ENCODE peak calls at places on chromosomes 1 and 21, in seven cellular contexts. One of them, this sample, is unnamed. For H3K4me1, the result is how much of the 10 kb centered on the place peaks cover.

GRCh38 chr1:39754906-39755504 is 16.1 kb downstream of the OXCT2 start:
- DNase-seq in endodermal cell: no peak
- DNase-seq in astrocyte: peak
- DNase-seq in CD8-positive, alpha-beta T cell: no peak
- DNase-seq in ascending aorta: no peak
- DNase-seq in cardiac muscle cell: no peak
- DNase-seq in A549: no peak
- DNase-seq in this sample: no peak

GRCh38 chr1:27609210-27609555 is 5.2 kb upstream of the AHDC1 start:
- DNase-seq in endodermal cell: no peak
- DNase-seq in astrocyte: no peak
- DNase-seq in CD8-positive, alpha-beta T cell: no peak
- DNase-seq in ascending aorta: no peak
- DNase-seq in cardiac muscle cell: no peak
- DNase-seq in A549: no peak
- DNase-seq in this sample: no peak

GRCh38 chr1:78004719-78005346 is at the start of gene DNAJB4:
- DNase-seq in endodermal cell: peak
- DNase-seq in astrocyte: peak
- DNase-seq in CD8-positive, alpha-beta T cell: peak
- DNase-seq in ascending aorta: peak
- DNase-seq in cardiac muscle cell: peak
- DNase-seq in A549: peak
- DNase-seq in this sample: peak

GRCh38 chr1:86421601-86422280 is 2.2 kb upstream of the CLCA2 start:
- DNase-seq in endodermal cell: no peak
- DNase-seq in astrocyte: peak
- DNase-seq in CD8-positive, alpha-beta T cell: no peak
- DNase-seq in ascending aorta: no peak
- DNase-seq in cardiac muscle cell: peak
- DNase-seq in A549: no peak
- DNase-seq in this sample: peak

GRCh38 chr1:207827488-207827830 is 75.6 kb downstream of the CD46 start:
- DNase-seq in endodermal cell: no peak
- DNase-seq in astrocyte: no peak
- DNase-seq in CD8-positive, alpha-beta T cell: no peak
- DNase-seq in ascending aorta: no peak
- DNase-seq in cardiac muscle cell: no peak
- DNase-seq in A549: no peak
- DNase-seq in this sample: no peak

GRCh38 chr1:6265173-6265572 is 4.3 kb upstream of the GPR153 start:
- DNase-seq in endodermal cell: no peak
- DNase-seq in astrocyte: no peak
- DNase-seq in CD8-positive, alpha-beta T cell: no peak
- DNase-seq in ascending aorta: no peak
- DNase-seq in cardiac muscle cell: no peak
- DNase-seq in A549: no peak
- DNase-seq in this sample: no peak

GRCh38 chr1:32239335-32239734 is 7.7 kb upstream of the FAM167B start:
- DNase-seq in endodermal cell: peak
- DNase-seq in astrocyte: no peak
- DNase-seq in CD8-positive, alpha-beta T cell: no peak
- DNase-seq in ascending aorta: no peak
- DNase-seq in cardiac muscle cell: no peak
- DNase-seq in A549: no peak
- DNase-seq in this sample: no peak

GRCh38 chr1:10823000-10823401 is 26.6 kb upstream of the CASZ1 start:
- DNase-seq in endodermal cell: no peak
- DNase-seq in astrocyte: no peak
- DNase-seq in CD8-positive, alpha-beta T cell: no peak
- DNase-seq in ascending aorta: no peak
- DNase-seq in cardiac muscle cell: no peak
- DNase-seq in A549: no peak
- DNase-seq in this sample: no peak

GRCh38 chr1:34859442-34860200 is at the start of gene SMIM12:
- DNase-seq in endodermal cell: peak
- DNase-seq in astrocyte: peak
- DNase-seq in CD8-positive, alpha-beta T cell: peak
- DNase-seq in ascending aorta: peak
- DNase-seq in cardiac muscle cell: peak
- DNase-seq in A549: peak
- DNase-seq in this sample: peak

GRCh38 chr1:210654176-210654786 is 325.6 kb downstream of the HHAT start:
- DNase-seq in endodermal cell: no peak
- DNase-seq in astrocyte: no peak
- DNase-seq in CD8-positive, alpha-beta T cell: no peak
- DNase-seq in ascending aorta: no peak
- DNase-seq in cardiac muscle cell: no peak
- DNase-seq in A549: no peak
- DNase-seq in this sample: no peak

GRCh38 chr1:205048382-205048781 is 5.4 kb downstream of the CNTN2 start:
- DNase-seq in endodermal cell: no peak
- DNase-seq in astrocyte: no peak
- DNase-seq in CD8-positive, alpha-beta T cell: no peak
- DNase-seq in ascending aorta: no peak
- DNase-seq in cardiac muscle cell: no peak
- DNase-seq in A549: no peak
- DNase-seq in this sample: no peak

GRCh38 chr1:41485605-41486004 is 1.1 kb upstream of the EDN2 start:
- DNase-seq in endodermal cell: peak
- DNase-seq in astrocyte: peak
- DNase-seq in CD8-positive, alpha-beta T cell: no peak
- DNase-seq in ascending aorta: no peak
- DNase-seq in cardiac muscle cell: no peak
- DNase-seq in A549: peak
- DNase-seq in this sample: peak

GRCh38 chr21:43987509-43987908 is 24.6 kb upstream of the TRAPPC10 start:
- DNase-seq in endodermal cell: no peak
- DNase-seq in astrocyte: no peak
- DNase-seq in CD8-positive, alpha-beta T cell: no peak
- DNase-seq in ascending aorta: no peak
- DNase-seq in cardiac muscle cell: no peak
- DNase-seq in A549: no peak
- DNase-seq in this sample: no peak

GRCh38 chr1:8097077-8097799 is 71.1 kb upstream of the ERRFI1 start:
- DNase-seq in endodermal cell: no peak
- DNase-seq in astrocyte: peak
- DNase-seq in CD8-positive, alpha-beta T cell: no peak
- DNase-seq in ascending aorta: no peak
- DNase-seq in cardiac muscle cell: no peak
- DNase-seq in A549: no peak
- DNase-seq in this sample: peak

GRCh38 chr1:234845097-234845660 is 235.2 kb upstream of the IRF2BP2 start:
- DNase-seq in endodermal cell: peak
- DNase-seq in astrocyte: peak
- DNase-seq in CD8-positive, alpha-beta T cell: no peak
- DNase-seq in ascending aorta: no peak
- DNase-seq in cardiac muscle cell: no peak
- DNase-seq in A549: no peak
- DNase-seq in this sample: no peak

GRCh38 chr21:42568834-42569731 is 55.4 kb downstream of the SLC37A1 start:
- DNase-seq in endodermal cell: peak
- DNase-seq in astrocyte: no peak
- DNase-seq in CD8-positive, alpha-beta T cell: peak
- DNase-seq in ascending aorta: peak
- DNase-seq in cardiac muscle cell: no peak
- DNase-seq in A549: no peak
- DNase-seq in this sample: no peak

GRCh38 chr1:226662704-226663326 is 76.3 kb downstream of the ITPKB start:
- DNase-seq in endodermal cell: peak
- DNase-seq in astrocyte: peak
- DNase-seq in CD8-positive, alpha-beta T cell: peak
- DNase-seq in ascending aorta: peak
- DNase-seq in cardiac muscle cell: no peak
- DNase-seq in A549: peak
- DNase-seq in this sample: peak

DNA sequence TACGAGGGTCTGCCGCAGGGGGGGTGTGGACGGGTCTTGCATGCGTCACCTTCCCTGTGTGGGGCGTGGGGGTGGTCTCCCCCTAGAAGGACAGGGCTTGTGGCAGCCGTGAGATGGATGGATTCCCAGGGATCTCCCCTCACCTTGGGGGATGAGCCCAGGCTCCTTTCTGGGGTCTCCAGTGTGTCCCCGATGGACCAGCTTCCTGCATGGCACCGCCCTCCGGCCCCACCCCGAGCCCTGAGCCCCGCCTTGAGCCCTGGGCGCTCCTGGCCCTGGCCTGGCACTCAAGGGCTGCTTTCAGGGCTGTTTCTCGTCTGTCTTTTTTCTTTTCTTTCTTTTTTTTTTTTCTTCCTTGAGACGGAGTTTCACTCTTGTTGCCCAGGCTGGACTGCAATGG is 59.5 kb downstream of the SKI start:
- DNase-seq in endodermal cell: no peak
- DNase-seq in astrocyte: no peak
- DNase-seq in CD8-positive, alpha-beta T cell: no peak
- DNase-seq in ascending aorta: no peak
- DNase-seq in cardiac muscle cell: no peak
- DNase-seq in A549: no peak
- DNase-seq in this sample: no peak
- H3K4me1 ChIP-seq in endodermal cell: under half
- H3K4me1 ChIP-seq in astrocyte: under half
- H3K4me1 ChIP-seq in CD8-positive, alpha-beta T cell: half or more
- H3K4me1 ChIP-seq in ascending aorta: half or more
- H3K4me1 ChIP-seq in cardiac muscle cell: under half
- H3K4me1 ChIP-seq in A549: under half
- H3K4me1 ChIP-seq in this sample: under half

GRCh38 chr1:245166471-245166885 is 11.7 kb downstream of the KIF26B start:
- DNase-seq in endodermal cell: peak
- DNase-seq in astrocyte: no peak
- DNase-seq in CD8-positive, alpha-beta T cell: no peak
- DNase-seq in ascending aorta: no peak
- DNase-seq in cardiac muscle cell: no peak
- DNase-seq in A549: no peak
- DNase-seq in this sample: peak
- H3K4me3 ChIP-seq in endodermal cell: peak
- H3K4me3 ChIP-seq in astrocyte: peak
- H3K4me3 ChIP-seq in CD8-positive, alpha-beta T cell: no peak
- H3K4me3 ChIP-seq in ascending aorta: peak
- H3K4me3 ChIP-seq in cardiac muscle cell: no peak
- H3K4me3 ChIP-seq in A549: no peak
- H3K4me3 ChIP-seq in this sample: peak

DNA sequence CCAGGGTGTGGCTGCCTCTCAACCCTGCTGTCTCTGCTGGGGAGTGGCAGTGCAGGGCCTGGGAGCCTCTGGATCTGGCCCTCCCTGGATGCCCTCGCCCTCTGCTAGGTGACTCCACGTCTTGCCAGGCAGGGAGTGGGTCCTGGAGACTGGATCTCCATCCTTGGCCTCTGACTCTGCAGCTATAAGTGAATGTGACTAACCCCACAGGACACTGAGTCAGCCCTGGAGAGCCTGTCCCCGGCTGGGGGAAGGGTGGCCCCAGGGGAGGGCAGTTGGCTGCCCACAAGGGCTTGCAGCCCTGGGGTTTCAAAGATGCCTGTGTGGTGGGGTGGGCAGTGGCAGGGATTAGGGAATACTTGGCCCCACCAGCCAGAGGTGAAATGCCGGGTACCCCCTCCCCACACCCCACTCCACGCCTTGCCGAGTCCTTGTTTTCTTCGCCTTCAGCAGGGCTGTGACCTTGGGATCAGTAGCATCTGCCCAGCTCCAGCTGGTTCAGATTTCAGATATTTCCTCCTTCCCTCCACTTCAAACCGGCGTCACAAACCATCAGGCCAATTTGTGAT is 1.9 kb upstream of the MYBPH start:
- DNase-seq in endodermal cell: peak
- DNase-seq in astrocyte: peak
- DNase-seq in CD8-positive, alpha-beta T cell: no peak
- DNase-seq in ascending aorta: no peak
- DNase-seq in cardiac muscle cell: no peak
- DNase-seq in A549: peak
- DNase-seq in this sample: peak
- H3K4me1 ChIP-seq in endodermal cell: under half
- H3K4me1 ChIP-seq in astrocyte: under half
- H3K4me1 ChIP-seq in CD8-positive, alpha-beta T cell: under half
- H3K4me1 ChIP-seq in ascending aorta: under half
- H3K4me1 ChIP-seq in cardiac muscle cell: under half
- H3K4me1 ChIP-seq in A549: under half
- H3K4me1 ChIP-seq in this sample: under half

GRCh38 chr1:160780398-160780755 is 15.6 kb upstream of the LY9 start:
- DNase-seq in endodermal cell: no peak
- DNase-seq in astrocyte: no peak
- DNase-seq in CD8-positive, alpha-beta T cell: no peak
- DNase-seq in ascending aorta: no peak
- DNase-seq in cardiac muscle cell: no peak
- DNase-seq in A549: no peak
- DNase-seq in this sample: no peak

GRCh38 chr1:160781129-160781808 is 14.7 kb upstream of the LY9 start:
- DNase-seq in endodermal cell: no peak
- DNase-seq in astrocyte: no peak
- DNase-seq in CD8-positive, alpha-beta T cell: no peak
- DNase-seq in ascending aorta: no peak
- DNase-seq in cardiac muscle cell: no peak
- DNase-seq in A549: no peak
- DNase-seq in this sample: no peak

GRCh38 chr1:160778976-160779375 is 17.0 kb upstream of the LY9 start:
- DNase-seq in endodermal cell: no peak
- DNase-seq in astrocyte: no peak
- DNase-seq in CD8-positive, alpha-beta T cell: no peak
- DNase-seq in ascending aorta: no peak
- DNase-seq in cardiac muscle cell: no peak
- DNase-seq in A549: no peak
- DNase-seq in this sample: no peak

GRCh38 chr1:160779662-160780397 is 16.1 kb upstream of the LY9 start:
- DNase-seq in endodermal cell: peak
- DNase-seq in astrocyte: no peak
- DNase-seq in CD8-positive, alpha-beta T cell: peak
- DNase-seq in ascending aorta: no peak
- DNase-seq in cardiac muscle cell: no peak
- DNase-seq in A549: peak
- DNase-seq in this sample: no peak

GRCh38 chr1:160781914-160782689 is 13.9 kb upstream of the LY9 start:
- DNase-seq in endodermal cell: no peak
- DNase-seq in astrocyte: no peak
- DNase-seq in CD8-positive, alpha-beta T cell: no peak
- DNase-seq in ascending aorta: no peak
- DNase-seq in cardiac muscle cell: no peak
- DNase-seq in A549: no peak
- DNase-seq in this sample: no peak
- H3K4me3 ChIP-seq in endodermal cell: no peak
- H3K4me3 ChIP-seq in astrocyte: no peak
- H3K4me3 ChIP-seq in CD8-positive, alpha-beta T cell: no peak
- H3K4me3 ChIP-seq in ascending aorta: no peak
- H3K4me3 ChIP-seq in cardiac muscle cell: no peak
- H3K4me3 ChIP-seq in A549: no peak
- H3K4me3 ChIP-seq in this sample: no peak

This sample was measured in adipocyte.